ENCODE peak calls at places on chromosomes 6 and 20, in nine cellular contexts. Q, W, P, N, A, B, I, U and D are unnamed samples.

GRCh38 chr6:15994814-15995459 is 133.9 kb upstream of the MYLIP start:
- DNase-seq in I (no peak), N (no peak), U (no peak), B (no peak), W (no peak), P (no peak), A (no peak), Q (no peak), D (no peak)

GRCh38 chr20:57653910-57654309 is 33.7 kb upstream of the ZBP1 start:
- DNase-seq in W (no peak), N (no peak), Q (no peak), A (peak), U (no peak), P (no peak), B (peak), I (no peak), D (peak)

GRCh38 chr20:6468751-6469150 is 298.7 kb upstream of the BMP2 start:
- DNase-seq in I (no peak), P (no peak), B (no peak), A (no peak), W (no peak), U (no peak), N (no peak), Q (no peak), D (no peak)

GRCh38 chr20:12012241-12013222 is 94.8 kb downstream of the BTBD3 start:
- DNase-seq in A (peak), N (no peak), W (peak), Q (peak), U (peak), B (peak), P (peak), I (peak), D (peak)

GRCh38 chr6:85458782-85459181 is 8.9 kb downstream of the NT5E start:
- DNase-seq in B (no peak), I (no peak), Q (no peak), W (no peak), U (no peak), N (peak), A (no peak), P (no peak), D (no peak)

GRCh38 chr6:123898669-123899068 is 95.0 kb downstream of the NKAIN2 start:
- DNase-seq in N (no peak), P (no peak), Q (no peak), B (no peak), U (no peak), A (no peak), I (no peak), W (no peak), D (no peak)

GRCh38 chr6:22754111-22754510 is 184.7 kb downstream of the HDGFL1 start:
- DNase-seq in Q (no peak), B (no peak), I (no peak), U (no peak), W (peak), N (no peak), P (no peak), A (no peak), D (no peak)

GRCh38 chr6:7418238-7418905 is 28.8 kb downstream of the RIOK1 start:
- DNase-seq in Q (peak), B (no peak), A (no peak), P (no peak), W (no peak), N (no peak), I (no peak), U (no peak), D (no peak)

GRCh38 chr6:163529605-163530004 is 115.1 kb downstream of the QKI start:
- DNase-seq in Q (peak), U (no peak), N (no peak), B (no peak), P (no peak), W (peak), I (no peak), A (no peak), D (no peak)

GRCh38 chr20:61905781-61906523 is 159.7 kb downstream of the TAF4 start:
- DNase-seq in Q (no peak), P (no peak), N (no peak), I (no peak), W (no peak), U (peak), B (no peak), A (no peak), D (no peak)

GRCh38 chr20:61130156-61130555 is 121.9 kb upstream of the CDH4 start:
- DNase-seq in P (no peak), Q (no peak), A (no peak), I (no peak), N (no peak), U (no peak), B (no peak), W (no peak), D (no peak)

GRCh38 chr6:170067923-170068360 is 222.9 kb downstream of the DLL1 start:
- DNase-seq in A (no peak), N (no peak), I (no peak), Q (no peak), B (no peak), U (no peak), P (no peak), W (no peak), D (no peak)

GRCh38 chr6:24907959-24908358 is 27.8 kb downstream of the RIPOR2 start:
- DNase-seq in P (no peak), Q (no peak), N (no peak), U (no peak), I (no peak), A (no peak), B (no peak), W (no peak), D (no peak)

GRCh38 chr20:56433221-56433879 is 21.3 kb downstream of the CASS4 start:
- DNase-seq in W (no peak), A (no peak), N (no peak), I (no peak), B (no peak), U (no peak), P (no peak), Q (no peak), D (no peak)

GRCh38 chr6:147227770-147228320 is 23.6 kb downstream of the STXBP5 start:
- DNase-seq in P (no peak), I (no peak), U (no peak), N (no peak), A (no peak), Q (no peak), W (no peak), B (no peak), D (no peak)

GRCh38 chr20:4813839-4814695 is 92.4 kb downstream of the PRND start:
- DNase-seq in I (no peak), B (peak), N (no peak), W (no peak), A (peak), P (no peak), U (no peak), Q (no peak), D (peak)

GRCh38 chr6:12381587-12381986 is 91.4 kb downstream of the EDN1 start:
- DNase-seq in B (no peak), Q (no peak), I (no peak), P (no peak), N (no peak), A (no peak), U (no peak), W (no peak), D (no peak)

GRCh38 chr6:27138837-27139752 is 108.4 kb upstream of the PRSS16 start:
- DNase-seq in A (peak), W (no peak), I (peak), U (peak), Q (peak), B (peak), N (peak), P (peak), D (peak)

GRCh38 chr6:55512904-55513303 is 66.1 kb downstream of the HMGCLL1 start:
- DNase-seq in I (no peak), P (no peak), W (no peak), Q (no peak), B (no peak), A (no peak), N (no peak), U (no peak), D (no peak)

GRCh38 chr6:112231609-112232060 is 22.7 kb downstream of the LAMA4 start:
- DNase-seq in I (no peak), A (no peak), N (no peak), P (no peak), B (no peak), Q (no peak), U (no peak), W (no peak), D (no peak)

GRCh38 chr6:160284575-160284974 is 26.0 kb upstream of the SLC22A2 start:
- DNase-seq in I (no peak), W (no peak), P (no peak), Q (no peak), N (no peak), B (no peak), U (no peak), A (no peak), D (no peak)

GRCh38 chr6:40928738-40929137 is 110.3 kb downstream of the UNC5CL start:
- DNase-seq in I (no peak), B (no peak), A (no peak), W (no peak), N (no peak), P (no peak), Q (no peak), U (no peak), D (no peak)

GRCh38 chr20:49210101-49210749 is 9.0 kb upstream of the DDX27 start:
- DNase-seq in N (no peak), A (no peak), B (no peak), P (no peak), U (no peak), I (no peak), W (no peak), Q (no peak), D (no peak)

GRCh38 chr6:149060300-149060984 is 257.1 kb upstream of the TAB2 start:
- DNase-seq in U (no peak), W (no peak), P (no peak), B (peak), Q (no peak), A (peak), I (no peak), N (no peak), D (peak)

GRCh38 chr20:62453186-62453808 is 22.5 kb downstream of the GATA5 start:
- DNase-seq in N (no peak), B (no peak), P (no peak), A (no peak), I (no peak), U (no peak), W (no peak), Q (no peak), D (no peak)

GRCh38 chr6:33794910-33795615 is 6.1 kb upstream of the LEMD2 start:
- DNase-seq in U (no peak), N (no peak), B (no peak), Q (no peak), W (no peak), I (no peak), A (no peak), P (no peak), D (no peak)

GRCh38 chr20:48716086-48716485 is 111.7 kb downstream of the PREX1 start:
- DNase-seq in W (no peak), U (no peak), B (no peak), I (no peak), N (no peak), P (no peak), Q (no peak), A (peak), D (no peak)

GRCh38 chr20:11783102-11783861 is 134.4 kb upstream of the BTBD3 start:
- DNase-seq in I (no peak), Q (no peak), U (no peak), B (no peak), A (no peak), N (no peak), P (no peak), W (no peak), D (no peak)

GRCh38 chr6:50087231-50087954 is 37.7 kb upstream of the DEFB112 start:
- DNase-seq in Q (no peak), W (peak), B (no peak), N (no peak), U (no peak), A (no peak), I (no peak), P (no peak), D (no peak)

GRCh38 chr20:52201395-52201794 is 9.8 kb upstream of the ZFP64 start:
- DNase-seq in Q (no peak), I (no peak), W (no peak), N (no peak), P (no peak), A (no peak), B (no peak), U (no peak), D (no peak)

GRCh38 chr20:32878820-32879219 is 20.1 kb downstream of the EFCAB8 start:
- DNase-seq in N (no peak), Q (no peak), A (no peak), I (no peak), U (no peak), P (no peak), B (no peak), W (no peak), D (no peak)

GRCh38 chr6:160426146-160426545 is 78.0 kb downstream of the SLC22A3 start:
- DNase-seq in N (no peak), W (no peak), U (no peak), A (no peak), Q (no peak), B (no peak), I (no peak), P (no peak), D (no peak)

GRCh38 chr6:100968934-100969333 is 87.8 kb upstream of the ASCC3 start:
- DNase-seq in N (no peak), A (peak), P (no peak), W (no peak), I (no peak), B (no peak), Q (peak), U (no peak), D (no peak)

GRCh38 chr6:6545616-6546317 is 42.8 kb upstream of the LY86 start:
- DNase-seq in P (no peak), U (no peak), N (no peak), A (no peak), I (peak), W (no peak), B (peak), Q (no peak), D (peak)

GRCh38 chr20:52749938-52750337 is 222.2 kb upstream of the TSHZ2 start:
- DNase-seq in A (no peak), W (no peak), I (no peak), B (no peak), P (no peak), N (no peak), U (no peak), Q (no peak), D (no peak)

GRCh38 chr6:78835817-78836216 is 31.5 kb upstream of the IRAK1BP1 start:
- DNase-seq in A (no peak), Q (peak), P (no peak), W (no peak), I (no peak), N (no peak), U (no peak), B (no peak), D (no peak)

GRCh38 chr6:6517059-6517458 is 71.5 kb upstream of the LY86 start:
- DNase-seq in P (no peak), Q (no peak), B (no peak), W (no peak), U (no peak), A (no peak), I (no peak), N (no peak), D (no peak)

GRCh38 chr6:17091122-17091521 is 10.7 kb upstream of the STMND1 start:
- DNase-seq in Q (no peak), W (no peak), N (no peak), I (no peak), P (no peak), A (no peak), U (no peak), B (no peak), D (no peak)

GRCh38 chr6:24926192-24926591 is 9.6 kb downstream of the RIPOR2 start:
- DNase-seq in P (no peak), U (no peak), Q (no peak), W (no peak), N (no peak), B (no peak), I (no peak), A (peak), D (no peak)

DNA sequence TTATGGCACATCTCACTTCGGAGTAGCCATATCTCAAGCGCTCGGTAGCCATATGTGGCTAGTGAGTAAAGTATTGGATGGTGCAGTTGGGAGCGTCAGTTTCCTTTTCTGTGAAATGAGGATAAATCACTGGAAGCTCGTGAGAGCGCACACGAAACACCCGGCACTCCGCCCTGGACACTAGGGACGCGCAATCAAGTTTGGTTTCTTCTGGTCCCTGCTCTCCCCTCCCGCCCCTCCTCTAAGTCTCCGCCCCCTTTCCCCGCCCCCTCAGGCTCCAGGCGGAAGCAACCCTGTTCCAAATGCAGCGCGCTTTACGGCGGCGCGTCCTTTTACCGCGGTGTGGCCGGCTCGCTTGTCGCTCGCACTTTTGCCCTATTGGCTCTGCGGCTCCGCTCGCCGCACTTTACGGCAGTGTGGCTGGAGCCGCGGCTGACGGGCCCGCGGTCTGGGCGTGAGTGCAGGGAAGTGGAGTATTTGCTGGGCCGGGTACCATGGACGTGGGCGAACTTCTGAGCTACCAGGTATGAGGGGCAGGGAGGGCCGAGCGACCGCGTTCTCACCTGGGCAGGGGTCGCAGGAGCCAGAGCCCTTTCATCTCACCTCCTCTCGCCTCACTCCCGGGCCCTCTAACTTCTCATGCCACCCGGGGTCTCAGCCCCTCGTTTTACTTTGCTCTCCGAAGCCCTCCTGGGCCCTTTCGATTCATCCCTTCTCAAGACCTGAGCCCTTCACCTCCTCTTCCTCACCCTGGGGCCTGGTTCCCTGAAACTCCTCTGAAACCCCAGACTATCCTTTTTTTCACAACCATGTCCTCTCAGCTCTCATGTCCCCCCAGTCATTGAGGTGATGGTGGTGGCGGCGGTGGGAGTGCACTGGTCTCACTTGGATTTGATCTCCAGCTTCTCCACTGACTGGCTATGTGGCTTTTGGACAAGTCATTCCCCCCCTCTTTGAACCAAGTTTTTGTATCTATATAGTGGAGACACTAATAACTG is at the start of gene CTNNBL1:
- DNase-seq in Q (peak), P (peak), B (peak), I (peak), N (peak), U (peak), A (peak), W (peak), D (peak)
- TF ChIP-seq CTCF in Q (no peak), P (no peak), B (no peak), I (no peak), N (no peak), U (no peak), A (no peak), W (no peak), D (no peak)

GRCh38 chr20:64155258-64156135 is 8.8 kb upstream of the MYT1 start:
- DNase-seq in A (no peak), W (no peak), B (no peak), I (no peak), N (no peak), P (no peak), Q (no peak), U (no peak), D (no peak)
- TF ChIP-seq CTCF in A (no peak), W (no peak), B (no peak), I (no peak), N (no peak), P (no peak), Q (no peak), U (no peak), D (no peak)

GRCh38 chr6:31193206-31193605 is 22.7 kb upstream of the POU5F1 start:
- DNase-seq in I (no peak), W (no peak), B (no peak), N (no peak), Q (no peak), A (no peak), U (no peak), P (no peak), D (no peak)
- TF ChIP-seq CTCF in I (no peak), W (no peak), B (no peak), N (no peak), Q (no peak), A (peak), U (no peak), P (no peak), D (peak)

GRCh38 chr20:43988867-43989266 is 74.2 kb downstream of the TOX2 start:
- DNase-seq in W (peak), Q (no peak), I (no peak), A (no peak), N (no peak), U (no peak), B (no peak), P (no peak), D (no peak)
- TF ChIP-seq CTCF in W (peak), Q (no peak), I (no peak), A (no peak), N (no peak), U (no peak), B (no peak), P (no peak), D (no peak)

GRCh38 chr20:1118336-1119127 is at the start of gene PSMF1:
- DNase-seq in W (peak), Q (peak), I (peak), B (peak), U (peak), P (peak), N (peak), A (peak), D (peak)
- TF ChIP-seq CTCF in W (peak), Q (no peak), I (no peak), B (no peak), U (no peak), P (no peak), N (peak), A (peak), D (no peak)

DNA sequence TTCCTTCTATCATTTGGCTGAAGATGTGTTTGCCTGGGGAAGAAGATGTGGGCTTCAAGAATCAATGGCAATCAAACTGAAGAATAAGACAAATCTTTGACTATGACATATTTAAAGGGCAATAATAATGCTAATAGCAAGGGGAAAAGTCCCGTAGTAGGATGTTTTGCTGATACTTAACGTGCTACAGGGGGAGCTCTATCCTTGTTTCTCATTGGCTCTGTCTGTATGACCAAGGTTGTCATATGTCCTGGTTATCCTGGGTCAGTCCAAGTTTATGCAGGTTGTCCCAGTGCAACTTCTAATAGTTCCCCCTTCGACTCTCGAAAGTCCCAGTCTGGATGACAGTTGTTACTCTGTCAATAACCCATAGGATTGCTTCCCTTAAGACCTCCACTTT is 321.3 kb downstream of the DHX35 start:
- DNase-seq in N (no peak), B (no peak), U (no peak), A (no peak), W (no peak), Q (no peak), I (no peak), P (no peak), D (no peak)
- TF ChIP-seq CTCF in N (no peak), B (no peak), U (no peak), A (no peak), W (no peak), Q (no peak), I (no peak), P (no peak), D (no peak)

GRCh38 chr6:81465859-81466258 is 286.6 kb downstream of the TENT5A start:
- DNase-seq in W (no peak), U (no peak), B (no peak), P (no peak), N (no peak), Q (peak), A (no peak), I (peak), D (no peak)
- TF ChIP-seq CTCF in W (peak), U (peak), B (no peak), P (peak), N (peak), Q (peak), A (peak), I (peak), D (peak)